ENCODE peak calls at places on chromosomes 6 and 20, in nine cellular contexts. P is central memory CD8-positive, alpha-beta T cell; H is caudate nucleus; Q is CD8-positive, alpha-beta memory T cell; G is cardiac muscle cell; W is lung microvascular endothelial cell; L is substantia nigra; T is left ventricle myocardium inferior; N is upper lobe of right lung. C is an unnamed sample.

GRCh38 chr6:82251942-82252341 is 4.4 kb upstream of the IBTK start:
- DNase-seq in P (no peak), H (no peak), Q (peak), G (peak), W (peak), L (no peak), T (no peak), N (no peak), C (peak)

GRCh38 chr20:49156481-49156880 is 31.7 kb downstream of the STAU1 start:
- DNase-seq in P (no peak), H (no peak), Q (no peak), G (no peak), W (no peak), L (no peak), T (no peak), N (no peak), C (no peak)

GRCh38 chr6:628772-629171 is 28.1 kb downstream of the HUS1B start:
- DNase-seq in P (no peak), H (no peak), Q (no peak), G (no peak), W (no peak), L (no peak), T (no peak), N (no peak), C (no peak)

GRCh38 chr6:144171406-144171805 is 21.1 kb downstream of the STX11 start:
- DNase-seq in P (no peak), H (no peak), Q (no peak), G (peak), W (no peak), L (no peak), T (no peak), N (no peak), C (no peak)

GRCh38 chr6:56370591-56371198 is 123.3 kb upstream of the COL21A1 start:
- DNase-seq in P (no peak), H (no peak), Q (no peak), G (peak), W (peak), L (no peak), T (no peak), N (no peak), C (no peak)

GRCh38 chr20:45340236-45340847 is 7.9 kb downstream of the SDC4 start:
- DNase-seq in P (no peak), H (no peak), Q (no peak), G (no peak), W (no peak), L (no peak), T (peak), N (no peak), C (no peak)

GRCh38 chr6:22306741-22307466 is 10.1 kb upstream of the PRL start:
- DNase-seq in P (no peak), H (no peak), Q (no peak), G (no peak), W (no peak), L (no peak), T (no peak), N (no peak), C (no peak)

GRCh38 chr20:1830240-1830639 is 65.0 kb upstream of the SIRPA start:
- DNase-seq in P (no peak), H (no peak), Q (no peak), G (peak), W (peak), L (peak), T (peak), N (no peak), C (no peak)

GRCh38 chr6:163393923-163394322 is 20.6 kb upstream of the QKI start:
- DNase-seq in P (no peak), H (no peak), Q (no peak), G (no peak), W (peak), L (no peak), T (no peak), N (no peak), C (no peak)

GRCh38 chr20:63750807-63751470 is 11.4 kb downstream of the SLC2A4RG start:
- DNase-seq in P (no peak), H (no peak), Q (peak), G (no peak), W (no peak), L (no peak), T (no peak), N (no peak), C (peak)

GRCh38 chr6:135535989-135536414 is 38.5 kb upstream of the AHI1 start:
- DNase-seq in P (no peak), H (no peak), Q (peak), G (peak), W (peak), L (no peak), T (no peak), N (no peak), C (peak)

GRCh38 chr6:125793863-125794262 is 3.1 kb downstream of the NCOA7 start:
- DNase-seq in P (no peak), H (no peak), Q (no peak), G (no peak), W (peak), L (no peak), T (no peak), N (no peak), C (no peak)

GRCh38 chr6:10310826-10311225 is 104.0 kb downstream of the TFAP2A start:
- DNase-seq in P (no peak), H (no peak), Q (no peak), G (no peak), W (no peak), L (no peak), T (no peak), N (no peak), C (no peak)

GRCh38 chr6:136566851-136567250 is 16.6 kb upstream of the MAP7 start:
- DNase-seq in P (no peak), H (no peak), Q (no peak), G (no peak), W (peak), L (no peak), T (no peak), N (no peak), C (no peak)

GRCh38 chr6:144314003-144314485 is 28.9 kb downstream of the UTRN start:
- DNase-seq in P (no peak), H (no peak), Q (no peak), G (no peak), W (peak), L (no peak), T (peak), N (peak), C (no peak)

GRCh38 chr6:137923866-137924616 is 57.0 kb downstream of the TNFAIP3 start:
- DNase-seq in P (no peak), H (no peak), Q (no peak), G (no peak), W (no peak), L (no peak), T (no peak), N (no peak), C (no peak)

GRCh38 chr6:104789770-104790190 is 69.9 kb downstream of the HACE1 start:
- DNase-seq in P (no peak), H (no peak), Q (peak), G (peak), W (peak), L (no peak), T (no peak), N (no peak), C (peak)

GRCh38 chr20:56606174-56606945 is 22.7 kb upstream of the TFAP2C start:
- DNase-seq in P (no peak), H (no peak), Q (no peak), G (no peak), W (no peak), L (no peak), T (no peak), N (no peak), C (no peak)

GRCh38 chr6:110476046-110476849 is at the start of gene SLC22A16:
- DNase-seq in P (no peak), H (no peak), Q (no peak), G (no peak), W (peak), L (no peak), T (no peak), N (no peak), C (peak)

GRCh38 chr6:157557541-157557940 is 176.6 kb downstream of the ZDHHC14 start:
- DNase-seq in P (no peak), H (no peak), Q (no peak), G (no peak), W (no peak), L (no peak), T (no peak), N (no peak), C (no peak)

GRCh38 chr6:90982051-90982450 is 395.2 kb upstream of the MAP3K7 start:
- DNase-seq in P (no peak), H (no peak), Q (no peak), G (no peak), W (no peak), L (no peak), T (no peak), N (no peak), C (no peak)

GRCh38 chr6:89242574-89243330 is 25.6 kb upstream of the GABRR1 start:
- DNase-seq in P (no peak), H (no peak), Q (peak), G (peak), W (peak), L (no peak), T (no peak), N (no peak), C (peak)

GRCh38 chr20:44038681-44039123 is 124.0 kb downstream of the TOX2 start:
- DNase-seq in P (no peak), H (peak), Q (no peak), G (no peak), W (no peak), L (no peak), T (no peak), N (peak), C (peak)

GRCh38 chr20:38835792-38836191 is 30.3 kb downstream of the PPP1R16B start:
- DNase-seq in P (no peak), H (no peak), Q (no peak), G (no peak), W (no peak), L (peak), T (no peak), N (no peak), C (no peak)

GRCh38 chr6:103675807-103676406 is 1183.8 kb downstream of the HACE1 start:
- DNase-seq in P (no peak), H (no peak), Q (no peak), G (no peak), W (no peak), L (no peak), T (no peak), N (no peak), C (no peak)

GRCh38 chr6:80638222-80639055 is 532.0 kb downstream of the BCKDHB start:
- DNase-seq in P (no peak), H (no peak), Q (no peak), G (peak), W (peak), L (no peak), T (no peak), N (no peak), C (peak)

GRCh38 chr6:121645100-121645745 is 209.8 kb downstream of the GJA1 start:
- DNase-seq in P (no peak), H (no peak), Q (no peak), G (no peak), W (no peak), L (no peak), T (no peak), N (no peak), C (no peak)

GRCh38 chr6:50264995-50265571 is 215.4 kb upstream of the DEFB112 start:
- DNase-seq in P (no peak), H (no peak), Q (no peak), G (peak), W (no peak), L (no peak), T (no peak), N (no peak), C (peak)

GRCh38 chr6:144153260-144153659 is 2.9 kb downstream of the STX11 start:
- DNase-seq in P (no peak), H (no peak), Q (no peak), G (no peak), W (no peak), L (peak), T (no peak), N (no peak), C (no peak)

GRCh38 chr6:147805155-147805554 is 296.7 kb downstream of the SAMD5 start:
- DNase-seq in P (no peak), H (no peak), Q (no peak), G (no peak), W (peak), L (no peak), T (no peak), N (no peak), C (no peak)

GRCh38 chr20:49405062-49405683 is 77.3 kb downstream of the KCNB1 start:
- DNase-seq in P (no peak), H (no peak), Q (no peak), G (no peak), W (no peak), L (no peak), T (no peak), N (no peak), C (peak)

GRCh38 chr20:34817801-34818200 is 7.7 kb downstream of the NCOA6 start:
- DNase-seq in P (no peak), H (no peak), Q (no peak), G (no peak), W (no peak), L (no peak), T (no peak), N (no peak), C (no peak)

GRCh38 chr6:32937230-32937633 is 3.6 kb downstream of the HLA-DMB start:
- DNase-seq in P (no peak), H (no peak), Q (no peak), G (no peak), W (no peak), L (no peak), T (no peak), N (no peak), C (no peak)

GRCh38 chr6:123467437-123467836 is 169.3 kb downstream of the TRDN start:
- DNase-seq in P (no peak), H (no peak), Q (no peak), G (no peak), W (no peak), L (no peak), T (no peak), N (no peak), C (no peak)

GRCh38 chr6:20948531-20948930 is 414.3 kb downstream of the CDKAL1 start:
- DNase-seq in P (no peak), H (no peak), Q (no peak), G (no peak), W (no peak), L (no peak), T (no peak), N (no peak), C (no peak)

GRCh38 chr20:21681219-21681931 is 24.1 kb upstream of the PAX1 start:
- DNase-seq in P (no peak), H (no peak), Q (no peak), G (no peak), W (no peak), L (no peak), T (no peak), N (no peak), C (no peak)